ENCODE peak calls at places on chromosome 3, in six cellular contexts. One of them, this sample, is unnamed.
A peak's percentile ranks its signal among the peaks of the same experiment; 100 is the strongest.

GRCh38 chr3:63762180-63762579 is 56.9 kb upstream of the C3orf49 start:
- DNase-seq in endothelial cell of umbilical vein: no peak
- DNase-seq in tibial artery: no peak
- DNase-seq in A549: no peak
- DNase-seq in psoas muscle: no peak
- DNase-seq in sigmoid colon: no peak
- DNase-seq in this sample: no peak

GRCh38 chr3:70531063-70531657 is 218.7 kb upstream of the MDFIC2 start:
- DNase-seq in endothelial cell of umbilical vein: peak; percentile 52
- DNase-seq in tibial artery: no peak
- DNase-seq in A549: peak; percentile 42
- DNase-seq in psoas muscle: no peak
- DNase-seq in sigmoid colon: no peak
- DNase-seq in this sample: peak; percentile 2

GRCh38 chr3:144114767-144115166 is 143.1 kb downstream of the DIPK2A start:
- DNase-seq in endothelial cell of umbilical vein: no peak
- DNase-seq in tibial artery: no peak
- DNase-seq in A549: peak; percentile 4
- DNase-seq in psoas muscle: no peak
- DNase-seq in sigmoid colon: no peak
- DNase-seq in this sample: no peak

GRCh38 chr3:122774564-122774963 is 19.1 kb downstream of the HSPBAP1 start:
- DNase-seq in endothelial cell of umbilical vein: no peak
- DNase-seq in tibial artery: no peak
- DNase-seq in A549: peak; percentile 24
- DNase-seq in psoas muscle: no peak
- DNase-seq in sigmoid colon: no peak
- DNase-seq in this sample: no peak

GRCh38 chr3:131711114-131711786 is 208.5 kb upstream of the MRPL3 start:
- DNase-seq in endothelial cell of umbilical vein: no peak
- DNase-seq in tibial artery: no peak
- DNase-seq in A549: no peak
- DNase-seq in psoas muscle: no peak
- DNase-seq in sigmoid colon: no peak
- DNase-seq in this sample: no peak

GRCh38 chr3:43765417-43766030 is 74.8 kb downstream of the ABHD5 start:
- DNase-seq in endothelial cell of umbilical vein: no peak
- DNase-seq in tibial artery: peak; percentile 59
- DNase-seq in A549: no peak
- DNase-seq in psoas muscle: peak; percentile 76
- DNase-seq in sigmoid colon: no peak
- DNase-seq in this sample: no peak

GRCh38 chr3:87228316-87228715 is 1.2 kb downstream of the CHMP2B start:
- DNase-seq in endothelial cell of umbilical vein: no peak
- DNase-seq in tibial artery: no peak
- DNase-seq in A549: no peak
- DNase-seq in psoas muscle: no peak
- DNase-seq in sigmoid colon: no peak
- DNase-seq in this sample: no peak

GRCh38 chr3:133706033-133706432 is 40.2 kb upstream of the TF start:
- DNase-seq in endothelial cell of umbilical vein: no peak
- DNase-seq in tibial artery: no peak
- DNase-seq in A549: no peak
- DNase-seq in psoas muscle: no peak
- DNase-seq in sigmoid colon: no peak
- DNase-seq in this sample: no peak

GRCh38 chr3:124275421-124275820 is 283.5 kb upstream of the ROPN1 start:
- DNase-seq in endothelial cell of umbilical vein: peak; percentile 34
- DNase-seq in tibial artery: peak; percentile 70
- DNase-seq in A549: no peak
- DNase-seq in psoas muscle: no peak
- DNase-seq in sigmoid colon: peak; percentile 75
- DNase-seq in this sample: no peak

GRCh38 chr3:13088020-13089006 is 15.1 kb upstream of the IQSEC1 start:
- DNase-seq in endothelial cell of umbilical vein: no peak
- DNase-seq in tibial artery: peak; percentile 41
- DNase-seq in A549: no peak
- DNase-seq in psoas muscle: no peak
- DNase-seq in sigmoid colon: no peak
- DNase-seq in this sample: peak; percentile 58

GRCh38 chr3:111539351-111540331 is 2.4 kb upstream of the CD96 start:
- DNase-seq in endothelial cell of umbilical vein: no peak
- DNase-seq in tibial artery: no peak
- DNase-seq in A549: peak; percentile 63
- DNase-seq in psoas muscle: peak; percentile 50
- DNase-seq in sigmoid colon: no peak
- DNase-seq in this sample: peak; percentile 52

GRCh38 chr3:39718674-39719595 is 90.5 kb upstream of the MYRIP start:
- DNase-seq in endothelial cell of umbilical vein: peak; percentile 38
- DNase-seq in tibial artery: no peak
- DNase-seq in A549: no peak
- DNase-seq in psoas muscle: no peak
- DNase-seq in sigmoid colon: no peak
- DNase-seq in this sample: no peak

GRCh38 chr3:47907784-47908183 is 104.8 kb downstream of the DHX30 start:
- DNase-seq in endothelial cell of umbilical vein: no peak
- DNase-seq in tibial artery: no peak
- DNase-seq in A549: no peak
- DNase-seq in psoas muscle: no peak
- DNase-seq in sigmoid colon: no peak
- DNase-seq in this sample: no peak

GRCh38 chr3:13005301-13005700 is 67.9 kb downstream of the IQSEC1 start:
- DNase-seq in endothelial cell of umbilical vein: no peak
- DNase-seq in tibial artery: no peak
- DNase-seq in A549: no peak
- DNase-seq in psoas muscle: no peak
- DNase-seq in sigmoid colon: peak; percentile 60
- DNase-seq in this sample: no peak

GRCh38 chr3:87873136-87873535 is 185.7 kb downstream of the CGGBP1 start:
- DNase-seq in endothelial cell of umbilical vein: no peak
- DNase-seq in tibial artery: no peak
- DNase-seq in A549: peak; percentile 30
- DNase-seq in psoas muscle: no peak
- DNase-seq in sigmoid colon: no peak
- DNase-seq in this sample: no peak

GRCh38 chr3:40718209-40718608 is 193.4 kb downstream of the ZNF621 start:
- DNase-seq in endothelial cell of umbilical vein: no peak
- DNase-seq in tibial artery: no peak
- DNase-seq in A549: no peak
- DNase-seq in psoas muscle: no peak
- DNase-seq in sigmoid colon: no peak
- DNase-seq in this sample: peak; percentile 24

GRCh38 chr3:4360817-4361216 is 57.6 kb downstream of the SETMAR start:
- DNase-seq in endothelial cell of umbilical vein: no peak
- DNase-seq in tibial artery: no peak
- DNase-seq in A549: no peak
- DNase-seq in psoas muscle: no peak
- DNase-seq in sigmoid colon: no peak
- DNase-seq in this sample: no peak

GRCh38 chr3:184360070-184360833 is 1.2 kb downstream of the CLCN2 start:
- DNase-seq in endothelial cell of umbilical vein: no peak
- DNase-seq in tibial artery: no peak
- DNase-seq in A549: no peak
- DNase-seq in psoas muscle: no peak
- DNase-seq in sigmoid colon: no peak
- DNase-seq in this sample: no peak
- H3K4me3 ChIP-seq in endothelial cell of umbilical vein: no peak overlapping the region
- H3K4me3 ChIP-seq in tibial artery: no peak overlapping the region
- H3K4me3 ChIP-seq in A549: peak overlapping the region; percentile 79
- H3K4me3 ChIP-seq in psoas muscle: peak overlapping the region; percentile 96
- H3K4me3 ChIP-seq in sigmoid colon: peak overlapping the region; percentile 63
- H3K4me3 ChIP-seq in this sample: no peak overlapping the region

DNA sequence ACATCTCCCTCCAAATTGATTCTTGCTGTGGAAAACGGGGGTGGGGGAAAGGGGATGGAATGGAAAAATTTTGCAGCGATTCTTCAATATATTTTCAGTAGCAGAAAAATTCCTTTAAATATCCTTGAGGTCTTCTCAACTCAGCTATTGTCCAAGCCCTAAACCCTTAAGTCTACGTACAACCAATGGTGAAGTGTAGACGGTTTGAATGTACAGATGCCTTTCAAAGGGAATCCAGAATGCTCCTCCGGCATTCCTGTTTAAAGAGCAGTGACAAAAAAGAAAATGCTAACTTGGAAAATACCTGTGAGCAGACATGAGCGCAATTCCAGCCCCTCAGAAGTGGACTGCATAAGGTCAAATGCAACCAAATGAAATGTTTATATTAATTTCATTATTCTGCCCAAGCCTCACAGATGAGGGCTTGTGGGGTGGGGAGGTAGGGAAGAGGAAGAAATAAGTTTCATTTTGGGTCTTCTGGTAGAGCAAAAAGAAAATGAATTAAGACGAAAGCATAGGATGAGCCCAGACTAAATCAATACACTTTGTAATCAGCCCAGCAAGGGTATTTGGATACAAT is 2.8 kb downstream of the FOXP1 start:
- DNase-seq in endothelial cell of umbilical vein: peak; percentile 42
- DNase-seq in tibial artery: no peak
- DNase-seq in A549: no peak
- DNase-seq in psoas muscle: no peak
- DNase-seq in sigmoid colon: no peak
- DNase-seq in this sample: no peak
- H3K4me3 ChIP-seq in endothelial cell of umbilical vein: peak overlapping the region; percentile 76
- H3K4me3 ChIP-seq in tibial artery: peak overlapping the region; percentile 92
- H3K4me3 ChIP-seq in A549: peak overlapping the region; percentile 75
- H3K4me3 ChIP-seq in psoas muscle: peak overlapping the region; percentile 95
- H3K4me3 ChIP-seq in sigmoid colon: peak overlapping the region; percentile 76
- H3K4me3 ChIP-seq in this sample: no peak overlapping the region

DNA sequence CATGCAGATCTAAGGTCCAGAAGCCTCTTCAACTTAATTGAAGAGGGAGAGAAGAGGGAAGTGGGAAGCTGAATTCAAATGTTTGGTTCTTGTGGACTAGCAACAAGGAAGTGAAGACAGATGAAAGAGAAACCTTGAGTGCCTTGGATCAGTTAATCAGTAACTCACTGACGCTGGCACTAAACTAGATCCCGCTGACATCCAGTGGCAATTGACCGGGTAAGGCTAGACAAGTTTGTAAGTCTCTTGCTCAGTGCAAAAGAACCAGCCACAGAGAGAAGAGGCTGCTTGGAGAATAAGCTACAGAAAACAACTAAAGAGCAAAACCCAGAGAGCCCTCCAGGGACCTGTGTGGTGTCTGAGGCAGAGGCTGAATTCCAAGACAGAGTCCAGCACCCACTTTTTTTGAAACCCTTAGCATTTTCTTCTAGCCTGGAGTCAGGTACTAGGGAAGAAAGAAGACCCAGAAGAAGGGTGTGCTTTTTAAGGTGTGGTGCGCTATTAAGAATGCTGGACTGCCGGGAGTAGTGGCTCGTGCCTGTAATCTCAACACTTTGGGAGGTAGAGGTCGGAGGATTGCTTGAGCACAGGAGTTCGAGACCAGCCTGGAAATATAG is 6.9 kb downstream of the PLCH1 start:
- DNase-seq in endothelial cell of umbilical vein: no peak
- DNase-seq in tibial artery: no peak
- DNase-seq in A549: peak; percentile 95
- DNase-seq in psoas muscle: no peak
- DNase-seq in sigmoid colon: no peak
- DNase-seq in this sample: peak; percentile 24
- H3K4me3 ChIP-seq in endothelial cell of umbilical vein: no peak overlapping the region
- H3K4me3 ChIP-seq in tibial artery: no peak overlapping the region
- H3K4me3 ChIP-seq in A549: peak overlapping the region; percentile 51
- H3K4me3 ChIP-seq in psoas muscle: no peak overlapping the region
- H3K4me3 ChIP-seq in sigmoid colon: no peak overlapping the region
- H3K4me3 ChIP-seq in this sample: no peak overlapping the region

DNA sequence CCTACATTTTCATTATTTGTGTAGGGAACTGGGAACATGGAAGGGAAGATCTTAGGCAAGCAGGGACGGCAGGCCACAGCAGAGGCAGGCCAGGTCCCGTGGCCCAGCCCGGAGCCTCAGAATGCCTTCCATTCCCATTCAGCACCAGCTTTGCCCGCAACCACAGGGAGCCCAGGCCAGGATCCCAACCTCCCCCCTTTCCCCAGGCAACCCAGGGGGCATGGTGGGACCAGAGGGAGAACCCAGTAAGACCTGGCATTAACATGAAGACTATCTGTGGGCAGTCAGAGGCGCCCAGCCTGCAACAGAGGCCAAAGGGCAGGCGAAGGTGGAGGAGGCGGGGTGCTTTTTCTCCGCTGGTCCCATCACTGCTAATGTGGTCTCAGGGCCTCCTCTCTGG is 135.6 kb downstream of the TPRA1 start:
- DNase-seq in endothelial cell of umbilical vein: no peak
- DNase-seq in tibial artery: peak; percentile 7
- DNase-seq in A549: no peak
- DNase-seq in psoas muscle: peak; percentile 34
- DNase-seq in sigmoid colon: peak; percentile 35
- DNase-seq in this sample: no peak
- H3K4me3 ChIP-seq in endothelial cell of umbilical vein: no peak overlapping the region
- H3K4me3 ChIP-seq in tibial artery: no peak overlapping the region
- H3K4me3 ChIP-seq in A549: no peak overlapping the region
- H3K4me3 ChIP-seq in psoas muscle: no peak overlapping the region
- H3K4me3 ChIP-seq in sigmoid colon: no peak overlapping the region
- H3K4me3 ChIP-seq in this sample: no peak overlapping the region

GRCh38 chr3:15380980-15381890 is 46.1 kb downstream of the METTL6 start:
- DNase-seq in endothelial cell of umbilical vein: no peak
- DNase-seq in tibial artery: no peak
- DNase-seq in A549: no peak
- DNase-seq in psoas muscle: no peak
- DNase-seq in sigmoid colon: no peak
- DNase-seq in this sample: no peak
- H3K4me3 ChIP-seq in endothelial cell of umbilical vein: no peak overlapping the region
- H3K4me3 ChIP-seq in tibial artery: no peak overlapping the region
- H3K4me3 ChIP-seq in A549: no peak overlapping the region
- H3K4me3 ChIP-seq in psoas muscle: no peak overlapping the region
- H3K4me3 ChIP-seq in sigmoid colon: no peak overlapping the region
- H3K4me3 ChIP-seq in this sample: no peak overlapping the region

This sample was measured in GM12865.